ENCODE peak calls at places on chromosomes 5 and 9, in six cellular contexts. One of them, this sample, is unnamed.

GRCh38 chr5:154268073-154268472 is 77.5 kb downstream of the GALNT10 start:
- DNase-seq in cerebellar nuclear complex: no peak
- DNase-seq in HCEC 1CT: no peak
- DNase-seq in EH: no peak
- DNase-seq in stimulated activated naive CD8-positive, alpha-beta T cell treated with anti-CD3 and anti-CD28 coated beads, Interleukin-15, amount 100 ng/mL, for 72 hours: no peak
- DNase-seq in CD4-positive, alpha-beta T cell: no peak
- DNase-seq in this sample: no peak

GRCh38 chr9:87604886-87605588 is 107.4 kb downstream of the DAPK1 start:
- DNase-seq in EH: no peak
- DNase-seq in HCEC 1CT: no peak
- DNase-seq in stimulated activated naive CD8-positive, alpha-beta T cell treated with anti-CD3 and anti-CD28 coated beads, Interleukin-15, amount 100 ng/mL, for 72 hours: no peak
- DNase-seq in cerebellar nuclear complex: no peak
- DNase-seq in CD4-positive, alpha-beta T cell: no peak
- DNase-seq in this sample: no peak

GRCh38 chr5:151158287-151158661 is 695 bp upstream of the ANXA6 start:
- DNase-seq in CD4-positive, alpha-beta T cell: no peak
- DNase-seq in HCEC 1CT: no peak
- DNase-seq in stimulated activated naive CD8-positive, alpha-beta T cell treated with anti-CD3 and anti-CD28 coated beads, Interleukin-15, amount 100 ng/mL, for 72 hours: no peak
- DNase-seq in cerebellar nuclear complex: no peak
- DNase-seq in EH: no peak
- DNase-seq in this sample: no peak

GRCh38 chr5:160209917-160210316 is 19.4 kb upstream of the FABP6 start:
- DNase-seq in stimulated activated naive CD8-positive, alpha-beta T cell treated with anti-CD3 and anti-CD28 coated beads, Interleukin-15, amount 100 ng/mL, for 72 hours: no peak
- DNase-seq in CD4-positive, alpha-beta T cell: no peak
- DNase-seq in HCEC 1CT: no peak
- DNase-seq in cerebellar nuclear complex: no peak
- DNase-seq in EH: no peak
- DNase-seq in this sample: no peak

GRCh38 chr9:93900436-93900819 is 54.7 kb downstream of the BARX1 start:
- DNase-seq in EH: no peak
- DNase-seq in cerebellar nuclear complex: no peak
- DNase-seq in CD4-positive, alpha-beta T cell: no peak
- DNase-seq in HCEC 1CT: no peak
- DNase-seq in stimulated activated naive CD8-positive, alpha-beta T cell treated with anti-CD3 and anti-CD28 coated beads, Interleukin-15, amount 100 ng/mL, for 72 hours: no peak
- DNase-seq in this sample: no peak

GRCh38 chr9:92181296-92181695 is 66.1 kb upstream of the SPTLC1 start:
- DNase-seq in cerebellar nuclear complex: no peak
- DNase-seq in HCEC 1CT: no peak
- DNase-seq in stimulated activated naive CD8-positive, alpha-beta T cell treated with anti-CD3 and anti-CD28 coated beads, Interleukin-15, amount 100 ng/mL, for 72 hours: no peak
- DNase-seq in EH: no peak
- DNase-seq in CD4-positive, alpha-beta T cell: no peak
- DNase-seq in this sample: no peak

GRCh38 chr9:86413966-86414880 is 60.0 kb upstream of the TUT7 start:
- DNase-seq in HCEC 1CT: peak; percentile 37
- DNase-seq in CD4-positive, alpha-beta T cell: no peak
- DNase-seq in stimulated activated naive CD8-positive, alpha-beta T cell treated with anti-CD3 and anti-CD28 coated beads, Interleukin-15, amount 100 ng/mL, for 72 hours: no peak
- DNase-seq in EH: peak; percentile 46
- DNase-seq in cerebellar nuclear complex: no peak
- DNase-seq in this sample: peak; percentile 9

GRCh38 chr5:162573758-162574157 is 506.2 kb downstream of the GABRG2 start:
- DNase-seq in CD4-positive, alpha-beta T cell: no peak
- DNase-seq in cerebellar nuclear complex: no peak
- DNase-seq in EH: no peak
- DNase-seq in HCEC 1CT: no peak
- DNase-seq in stimulated activated naive CD8-positive, alpha-beta T cell treated with anti-CD3 and anti-CD28 coated beads, Interleukin-15, amount 100 ng/mL, for 72 hours: no peak
- DNase-seq in this sample: no peak

GRCh38 chr5:112419050-112419595 is at the start of gene EPB41L4A:
- DNase-seq in CD4-positive, alpha-beta T cell: no peak
- DNase-seq in stimulated activated naive CD8-positive, alpha-beta T cell treated with anti-CD3 and anti-CD28 coated beads, Interleukin-15, amount 100 ng/mL, for 72 hours: no peak
- DNase-seq in HCEC 1CT: no peak
- DNase-seq in EH: peak; percentile 1
- DNase-seq in cerebellar nuclear complex: no peak
- DNase-seq in this sample: no peak

GRCh38 chr5:39167141-39167972 is 52.0 kb downstream of the FYB1 start:
- DNase-seq in EH: peak; percentile 59
- DNase-seq in CD4-positive, alpha-beta T cell: no peak
- DNase-seq in cerebellar nuclear complex: no peak
- DNase-seq in stimulated activated naive CD8-positive, alpha-beta T cell treated with anti-CD3 and anti-CD28 coated beads, Interleukin-15, amount 100 ng/mL, for 72 hours: no peak
- DNase-seq in HCEC 1CT: peak; percentile 39
- DNase-seq in this sample: no peak

GRCh38 chr5:55558484-55558883 is 23.7 kb upstream of the PLPP1 start:
- DNase-seq in HCEC 1CT: no peak
- DNase-seq in EH: no peak
- DNase-seq in stimulated activated naive CD8-positive, alpha-beta T cell treated with anti-CD3 and anti-CD28 coated beads, Interleukin-15, amount 100 ng/mL, for 72 hours: no peak
- DNase-seq in cerebellar nuclear complex: no peak
- DNase-seq in CD4-positive, alpha-beta T cell: no peak
- DNase-seq in this sample: no peak

GRCh38 chr9:135776893-135777622 is 75.1 kb downstream of the KCNT1 start:
- DNase-seq in HCEC 1CT: no peak
- DNase-seq in EH: no peak
- DNase-seq in stimulated activated naive CD8-positive, alpha-beta T cell treated with anti-CD3 and anti-CD28 coated beads, Interleukin-15, amount 100 ng/mL, for 72 hours: no peak
- DNase-seq in cerebellar nuclear complex: no peak
- DNase-seq in CD4-positive, alpha-beta T cell: no peak
- DNase-seq in this sample: no peak

GRCh38 chr9:38318755-38319495 is 73.6 kb upstream of the ALDH1B1 start:
- DNase-seq in stimulated activated naive CD8-positive, alpha-beta T cell treated with anti-CD3 and anti-CD28 coated beads, Interleukin-15, amount 100 ng/mL, for 72 hours: no peak
- DNase-seq in EH: peak; percentile 12
- DNase-seq in HCEC 1CT: peak; percentile 27
- DNase-seq in cerebellar nuclear complex: no peak
- DNase-seq in CD4-positive, alpha-beta T cell: no peak
- DNase-seq in this sample: no peak

GRCh38 chr5:169577966-169578365 is 5.6 kb upstream of the SPDL1 start:
- DNase-seq in stimulated activated naive CD8-positive, alpha-beta T cell treated with anti-CD3 and anti-CD28 coated beads, Interleukin-15, amount 100 ng/mL, for 72 hours: no peak
- DNase-seq in EH: peak; percentile 30
- DNase-seq in CD4-positive, alpha-beta T cell: no peak
- DNase-seq in HCEC 1CT: peak; percentile 55
- DNase-seq in cerebellar nuclear complex: no peak
- DNase-seq in this sample: no peak

GRCh38 chr5:58085800-58086199 is 374.1 kb downstream of the PLK2 start:
- DNase-seq in stimulated activated naive CD8-positive, alpha-beta T cell treated with anti-CD3 and anti-CD28 coated beads, Interleukin-15, amount 100 ng/mL, for 72 hours: no peak
- DNase-seq in EH: no peak
- DNase-seq in HCEC 1CT: peak; percentile 45
- DNase-seq in CD4-positive, alpha-beta T cell: no peak
- DNase-seq in cerebellar nuclear complex: no peak
- DNase-seq in this sample: no peak

GRCh38 chr5:4374866-4375265 is 765.3 kb upstream of the ADAMTS16 start:
- DNase-seq in stimulated activated naive CD8-positive, alpha-beta T cell treated with anti-CD3 and anti-CD28 coated beads, Interleukin-15, amount 100 ng/mL, for 72 hours: no peak
- DNase-seq in cerebellar nuclear complex: no peak
- DNase-seq in CD4-positive, alpha-beta T cell: no peak
- DNase-seq in EH: no peak
- DNase-seq in HCEC 1CT: no peak
- DNase-seq in this sample: no peak

GRCh38 chr9:135500071-135500524 is 384 bp upstream of the MRPS2 start:
- DNase-seq in cerebellar nuclear complex: no peak
- DNase-seq in EH: no peak
- DNase-seq in CD4-positive, alpha-beta T cell: no peak
- DNase-seq in HCEC 1CT: peak; percentile 12
- DNase-seq in stimulated activated naive CD8-positive, alpha-beta T cell treated with anti-CD3 and anti-CD28 coated beads, Interleukin-15, amount 100 ng/mL, for 72 hours: no peak
- DNase-seq in this sample: no peak

GRCh38 chr5:112757468-112758208 is 20.0 kb downstream of the APC start:
- DNase-seq in cerebellar nuclear complex: peak; percentile 21
- DNase-seq in stimulated activated naive CD8-positive, alpha-beta T cell treated with anti-CD3 and anti-CD28 coated beads, Interleukin-15, amount 100 ng/mL, for 72 hours: peak; percentile 1
- DNase-seq in EH: peak; percentile 68
- DNase-seq in HCEC 1CT: peak; percentile 69
- DNase-seq in CD4-positive, alpha-beta T cell: no peak
- DNase-seq in this sample: peak; percentile 11

GRCh38 chr5:176548967-176549444 is at the start of gene CDHR2:
- DNase-seq in CD4-positive, alpha-beta T cell: no peak
- DNase-seq in cerebellar nuclear complex: no peak
- DNase-seq in EH: no peak
- DNase-seq in stimulated activated naive CD8-positive, alpha-beta T cell treated with anti-CD3 and anti-CD28 coated beads, Interleukin-15, amount 100 ng/mL, for 72 hours: no peak
- DNase-seq in HCEC 1CT: no peak
- DNase-seq in this sample: no peak

GRCh38 chr5:57174128-57174849 is 430 bp downstream of the GPBP1 start:
- DNase-seq in EH: peak; percentile 42
- DNase-seq in CD4-positive, alpha-beta T cell: no peak
- DNase-seq in cerebellar nuclear complex: no peak
- DNase-seq in stimulated activated naive CD8-positive, alpha-beta T cell treated with anti-CD3 and anti-CD28 coated beads, Interleukin-15, amount 100 ng/mL, for 72 hours: peak; percentile 54
- DNase-seq in HCEC 1CT: peak; percentile 29
- DNase-seq in this sample: no peak

GRCh38 chr5:74673011-74673790 is 11.8 kb upstream of the HEXB start:
- DNase-seq in EH: peak; percentile 68
- DNase-seq in CD4-positive, alpha-beta T cell: no peak
- DNase-seq in cerebellar nuclear complex: peak; percentile 88
- DNase-seq in stimulated activated naive CD8-positive, alpha-beta T cell treated with anti-CD3 and anti-CD28 coated beads, Interleukin-15, amount 100 ng/mL, for 72 hours: no peak
- DNase-seq in HCEC 1CT: peak; percentile 69
- DNase-seq in this sample: peak; percentile 24

GRCh38 chr5:13731229-13731628 is 213.3 kb downstream of the DNAH5 start:
- DNase-seq in EH: no peak
- DNase-seq in stimulated activated naive CD8-positive, alpha-beta T cell treated with anti-CD3 and anti-CD28 coated beads, Interleukin-15, amount 100 ng/mL, for 72 hours: no peak
- DNase-seq in cerebellar nuclear complex: no peak
- DNase-seq in HCEC 1CT: no peak
- DNase-seq in CD4-positive, alpha-beta T cell: no peak
- DNase-seq in this sample: no peak

GRCh38 chr5:18807256-18808193 is 1173.3 kb downstream of the TAF11L14 start:
- DNase-seq in HCEC 1CT: no peak
- DNase-seq in cerebellar nuclear complex: no peak
- DNase-seq in EH: no peak
- DNase-seq in CD4-positive, alpha-beta T cell: no peak
- DNase-seq in stimulated activated naive CD8-positive, alpha-beta T cell treated with anti-CD3 and anti-CD28 coated beads, Interleukin-15, amount 100 ng/mL, for 72 hours: no peak
- DNase-seq in this sample: no peak

GRCh38 chr5:154849791-154850201 is 607 bp downstream of the FAXDC2 start:
- DNase-seq in stimulated activated naive CD8-positive, alpha-beta T cell treated with anti-CD3 and anti-CD28 coated beads, Interleukin-15, amount 100 ng/mL, for 72 hours: no peak
- DNase-seq in HCEC 1CT: no peak
- DNase-seq in EH: peak; percentile 38
- DNase-seq in CD4-positive, alpha-beta T cell: no peak
- DNase-seq in cerebellar nuclear complex: no peak
- DNase-seq in this sample: no peak

GRCh38 chr9:90907056-90907445 is 105.4 kb downstream of the SYK start:
- DNase-seq in EH: no peak
- DNase-seq in HCEC 1CT: no peak
- DNase-seq in stimulated activated naive CD8-positive, alpha-beta T cell treated with anti-CD3 and anti-CD28 coated beads, Interleukin-15, amount 100 ng/mL, for 72 hours: no peak
- DNase-seq in CD4-positive, alpha-beta T cell: no peak
- DNase-seq in cerebellar nuclear complex: no peak
- DNase-seq in this sample: no peak

GRCh38 chr5:170149206-170149515 is 43.5 kb downstream of the FOXI1 start:
- DNase-seq in stimulated activated naive CD8-positive, alpha-beta T cell treated with anti-CD3 and anti-CD28 coated beads, Interleukin-15, amount 100 ng/mL, for 72 hours: no peak
- DNase-seq in CD4-positive, alpha-beta T cell: no peak
- DNase-seq in HCEC 1CT: no peak
- DNase-seq in EH: no peak
- DNase-seq in cerebellar nuclear complex: no peak
- DNase-seq in this sample: no peak

GRCh38 chr9:103997861-103998370 is 96.2 kb upstream of the SMC2 start:
- DNase-seq in EH: no peak
- DNase-seq in CD4-positive, alpha-beta T cell: no peak
- DNase-seq in HCEC 1CT: no peak
- DNase-seq in stimulated activated naive CD8-positive, alpha-beta T cell treated with anti-CD3 and anti-CD28 coated beads, Interleukin-15, amount 100 ng/mL, for 72 hours: no peak
- DNase-seq in cerebellar nuclear complex: no peak
- DNase-seq in this sample: no peak

GRCh38 chr9:134682651-134683364 is 41.2 kb downstream of the COL5A1 start:
- DNase-seq in EH: no peak
- DNase-seq in stimulated activated naive CD8-positive, alpha-beta T cell treated with anti-CD3 and anti-CD28 coated beads, Interleukin-15, amount 100 ng/mL, for 72 hours: no peak
- DNase-seq in cerebellar nuclear complex: no peak
- DNase-seq in HCEC 1CT: no peak
- DNase-seq in CD4-positive, alpha-beta T cell: no peak
- DNase-seq in this sample: no peak

GRCh38 chr5:170520319-170520718 is 16.5 kb downstream of the KCNIP1 start:
- DNase-seq in HCEC 1CT: no peak
- DNase-seq in cerebellar nuclear complex: no peak
- DNase-seq in CD4-positive, alpha-beta T cell: no peak
- DNase-seq in stimulated activated naive CD8-positive, alpha-beta T cell treated with anti-CD3 and anti-CD28 coated beads, Interleukin-15, amount 100 ng/mL, for 72 hours: no peak
- DNase-seq in EH: peak; percentile 3
- DNase-seq in this sample: no peak

GRCh38 chr5:111278824-111279504 is 54.8 kb downstream of the CAMK4 start:
- DNase-seq in EH: peak; percentile 36
- DNase-seq in CD4-positive, alpha-beta T cell: peak; percentile 93
- DNase-seq in stimulated activated naive CD8-positive, alpha-beta T cell treated with anti-CD3 and anti-CD28 coated beads, Interleukin-15, amount 100 ng/mL, for 72 hours: peak; percentile 76
- DNase-seq in HCEC 1CT: peak; percentile 9
- DNase-seq in cerebellar nuclear complex: no peak
- DNase-seq in this sample: no peak

GRCh38 chr5:89584339-89584956 is 701.5 kb upstream of the MEF2C start:
- DNase-seq in stimulated activated naive CD8-positive, alpha-beta T cell treated with anti-CD3 and anti-CD28 coated beads, Interleukin-15, amount 100 ng/mL, for 72 hours: no peak
- DNase-seq in CD4-positive, alpha-beta T cell: no peak
- DNase-seq in cerebellar nuclear complex: no peak
- DNase-seq in HCEC 1CT: peak; percentile 89
- DNase-seq in EH: no peak
- DNase-seq in this sample: no peak

GRCh38 chr5:133818869-133819600 is 149.4 kb downstream of the C5orf15 start:
- DNase-seq in cerebellar nuclear complex: no peak
- DNase-seq in CD4-positive, alpha-beta T cell: no peak
- DNase-seq in EH: no peak
- DNase-seq in stimulated activated naive CD8-positive, alpha-beta T cell treated with anti-CD3 and anti-CD28 coated beads, Interleukin-15, amount 100 ng/mL, for 72 hours: no peak
- DNase-seq in HCEC 1CT: no peak
- DNase-seq in this sample: no peak

GRCh38 chr5:72525816-72526215 is 18.6 kb upstream of the ZNF366 start:
- DNase-seq in cerebellar nuclear complex: no peak
- DNase-seq in stimulated activated naive CD8-positive, alpha-beta T cell treated with anti-CD3 and anti-CD28 coated beads, Interleukin-15, amount 100 ng/mL, for 72 hours: no peak
- DNase-seq in EH: peak; percentile 96
- DNase-seq in HCEC 1CT: peak; percentile 90
- DNase-seq in CD4-positive, alpha-beta T cell: no peak
- DNase-seq in this sample: no peak

GRCh38 chr9:76302543-76302942 is 91.7 kb downstream of the RFK start:
- DNase-seq in HCEC 1CT: no peak
- DNase-seq in stimulated activated naive CD8-positive, alpha-beta T cell treated with anti-CD3 and anti-CD28 coated beads, Interleukin-15, amount 100 ng/mL, for 72 hours: no peak
- DNase-seq in EH: no peak
- DNase-seq in cerebellar nuclear complex: no peak
- DNase-seq in CD4-positive, alpha-beta T cell: no peak
- DNase-seq in this sample: no peak

GRCh38 chr9:93731963-93732362 is 155.6 kb downstream of the PHF2 start:
- DNase-seq in CD4-positive, alpha-beta T cell: no peak
- DNase-seq in stimulated activated naive CD8-positive, alpha-beta T cell treated with anti-CD3 and anti-CD28 coated beads, Interleukin-15, amount 100 ng/mL, for 72 hours: no peak
- DNase-seq in EH: no peak
- DNase-seq in HCEC 1CT: no peak
- DNase-seq in cerebellar nuclear complex: no peak
- DNase-seq in this sample: no peak

GRCh38 chr5:177433658-177434217 is 7.3 kb downstream of the GRK6 start:
- DNase-seq in cerebellar nuclear complex: no peak
- DNase-seq in HCEC 1CT: no peak
- DNase-seq in EH: no peak
- DNase-seq in stimulated activated naive CD8-positive, alpha-beta T cell treated with anti-CD3 and anti-CD28 coated beads, Interleukin-15, amount 100 ng/mL, for 72 hours: no peak
- DNase-seq in CD4-positive, alpha-beta T cell: no peak
- DNase-seq in this sample: no peak

GRCh38 chr9:32384364-32385134 is at the start of gene ACO1:
- DNase-seq in HCEC 1CT: peak; percentile 87
- DNase-seq in stimulated activated naive CD8-positive, alpha-beta T cell treated with anti-CD3 and anti-CD28 coated beads, Interleukin-15, amount 100 ng/mL, for 72 hours: peak; percentile 89
- DNase-seq in EH: peak; percentile 87
- DNase-seq in CD4-positive, alpha-beta T cell: peak; percentile 90
- DNase-seq in cerebellar nuclear complex: peak; percentile 35
- DNase-seq in this sample: peak; percentile 91

GRCh38 chr5:132029609-132030008 is 18.2 kb upstream of the ACSL6 start:
- DNase-seq in CD4-positive, alpha-beta T cell: no peak
- DNase-seq in cerebellar nuclear complex: no peak
- DNase-seq in HCEC 1CT: no peak
- DNase-seq in stimulated activated naive CD8-positive, alpha-beta T cell treated with anti-CD3 and anti-CD28 coated beads, Interleukin-15, amount 100 ng/mL, for 72 hours: no peak
- DNase-seq in EH: no peak
- DNase-seq in this sample: no peak

GRCh38 chr5:154303133-154303532 is 112.6 kb downstream of the GALNT10 start:
- DNase-seq in EH: no peak
- DNase-seq in HCEC 1CT: no peak
- DNase-seq in stimulated activated naive CD8-positive, alpha-beta T cell treated with anti-CD3 and anti-CD28 coated beads, Interleukin-15, amount 100 ng/mL, for 72 hours: no peak
- DNase-seq in CD4-positive, alpha-beta T cell: no peak
- DNase-seq in cerebellar nuclear complex: no peak
- DNase-seq in this sample: no peak

GRCh38 chr9:91422832-91423711 is 560 bp downstream of the NFIL3 start:
- DNase-seq in stimulated activated naive CD8-positive, alpha-beta T cell treated with anti-CD3 and anti-CD28 coated beads, Interleukin-15, amount 100 ng/mL, for 72 hours: peak; percentile 67
- DNase-seq in HCEC 1CT: peak; percentile 81
- DNase-seq in CD4-positive, alpha-beta T cell: peak; percentile 56
- DNase-seq in cerebellar nuclear complex: no peak
- DNase-seq in EH: peak; percentile 84
- DNase-seq in this sample: peak; percentile 21

This sample was measured in NCI-H1105.